ENCODE peak calls at places on chromosome 11, in nine cellular contexts. Q, M, L, U, I, C, T, E and P are unnamed samples.

GRCh38 chr11:73200256-73200655 is 17.8 kb upstream of the P2RY2 start:
- DNase-seq in M (peak; percentile 42), U (no peak), E (no peak), Q (no peak), L (no peak), C (no peak), T (no peak), I (no peak), P (no peak)

GRCh38 chr11:134022748-134023147 is 46.1 kb upstream of the JAM3 start:
- DNase-seq in C (no peak), T (no peak), L (no peak), I (no peak), M (no peak), E (no peak), Q (no peak), U (no peak), P (no peak)

GRCh38 chr11:65558002-65558784 is at the start of gene LTBP3:
- DNase-seq in L (peak; percentile 77), C (no peak), E (no peak), T (peak; percentile 89), U (peak; percentile 78), M (peak; percentile 69), I (peak; percentile 89), Q (peak; percentile 87), P (no peak)

GRCh38 chr11:130874396-130874795 is 41.9 kb downstream of the SNX19 start:
- DNase-seq in I (no peak), T (no peak), M (no peak), L (no peak), E (no peak), C (no peak), U (no peak), Q (no peak), P (no peak)

GRCh38 chr11:71410363-71410966 is 37.7 kb downstream of the DHCR7 start:
- DNase-seq in I (no peak), U (no peak), L (no peak), Q (no peak), T (no peak), M (no peak), E (no peak), C (no peak), P (no peak)

GRCh38 chr11:100396281-100396680 is 290.8 kb upstream of the ARHGAP42 start:
- DNase-seq in L (no peak), E (no peak), I (no peak), Q (no peak), C (no peak), M (no peak), T (no peak), U (no peak), P (no peak)

GRCh38 chr11:45725776-45726606 is 60.6 kb upstream of the CHST1 start:
- DNase-seq in T (no peak), I (no peak), E (no peak), M (no peak), C (no peak), L (no peak), U (no peak), Q (no peak), P (no peak)

GRCh38 chr11:86749861-86750401 is 50.4 kb upstream of the PRSS23 start:
- DNase-seq in E (no peak), M (no peak), U (no peak), I (no peak), Q (no peak), C (no peak), L (no peak), T (no peak), P (no peak)

GRCh38 chr11:67057410-67057757 is 737 bp downstream of the RHOD start:
- DNase-seq in Q (no peak), L (no peak), M (no peak), E (no peak), I (no peak), T (peak; percentile 77), C (no peak), U (no peak), P (no peak)

GRCh38 chr11:428295-428694 is 13.5 kb upstream of the SIGIRR start:
- DNase-seq in Q (no peak), I (no peak), M (no peak), U (no peak), L (no peak), E (no peak), C (no peak), T (no peak), P (no peak)

GRCh38 chr11:2744166-2744565 is 44.4 kb upstream of the KCNQ1OT1 start:
- DNase-seq in M (no peak), C (no peak), Q (no peak), U (no peak), L (no peak), I (no peak), E (no peak), T (peak; percentile 2), P (no peak)

DNA sequence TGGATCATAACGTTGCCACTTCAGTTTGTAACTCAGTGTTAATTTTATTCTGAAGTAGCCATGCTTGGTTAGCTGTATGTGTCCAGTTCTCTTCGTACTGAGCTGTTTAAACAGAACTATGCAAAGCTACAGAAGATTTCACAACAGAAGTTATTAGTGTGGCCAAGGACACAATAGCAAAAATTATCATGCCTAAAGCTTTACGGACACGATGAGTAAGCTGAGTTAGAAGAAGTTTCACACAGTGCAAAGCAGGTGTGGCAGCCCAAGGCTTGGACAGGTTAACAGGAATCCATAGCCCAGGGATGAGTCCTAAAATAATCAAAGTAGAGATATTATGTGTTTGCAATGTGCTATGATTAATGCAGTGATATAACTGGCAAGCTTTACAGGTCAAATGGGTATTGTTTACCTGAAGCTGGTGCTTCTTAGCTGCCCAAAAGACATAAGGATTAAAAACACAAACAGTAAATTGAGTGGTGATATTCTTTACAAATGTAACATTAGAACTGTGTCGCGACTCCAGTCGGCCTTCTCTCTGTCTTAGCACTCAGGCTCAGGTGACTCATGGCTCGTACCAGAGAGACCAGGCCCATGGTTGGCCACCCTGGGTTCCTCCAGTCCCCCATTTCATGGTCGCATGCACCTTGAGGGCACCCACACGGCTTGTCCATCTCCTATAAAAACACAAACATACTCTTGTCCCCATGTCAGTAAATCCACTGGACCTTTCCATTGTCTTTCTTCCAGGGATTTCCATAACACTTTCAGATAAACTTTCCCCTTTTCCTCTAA is 35.5 kb upstream of the NCAM1 start:
- DNase-seq in E (no peak), C (no peak), L (no peak), M (no peak), U (no peak), Q (no peak), T (no peak), I (no peak), P (no peak)
- TF ChIP-seq CTCF in E (no peak), C (no peak), L (no peak), M (no peak), U (no peak), Q (no peak), T (no peak), I (no peak), P (no peak)

GRCh38 chr11:59173964-59174663 is 2.2 kb downstream of the DTX4 start:
- DNase-seq in Q (peak; percentile 73), T (peak; percentile 73), C (no peak), M (peak; percentile 74), I (peak; percentile 91), U (no peak), L (peak; percentile 88), E (no peak), P (no peak)

GRCh38 chr11:59173080-59173963 is 1.4 kb downstream of the DTX4 start:
- DNase-seq in L (peak; percentile 41), M (peak; percentile 90), C (no peak), U (no peak), T (peak; percentile 37), Q (peak; percentile 35), E (no peak), I (peak; percentile 73), P (no peak)

GRCh38 chr11:59175104-59175503 is 3.2 kb downstream of the DTX4 start:
- DNase-seq in Q (no peak), M (peak; percentile 28), L (no peak), C (no peak), E (no peak), I (no peak), T (no peak), U (no peak), P (no peak)

GRCh38 chr11:59176330-59176729 is 4.4 kb downstream of the DTX4 start:
- DNase-seq in C (no peak), L (no peak), E (no peak), T (no peak), M (no peak), Q (no peak), U (no peak), I (no peak), P (no peak)

GRCh38 chr11:59174664-59175033 is 2.7 kb downstream of the DTX4 start:
- DNase-seq in T (no peak), E (peak; percentile 57), L (peak; percentile 70), U (no peak), C (peak; percentile 40), Q (peak; percentile 43), I (peak; percentile 78), M (no peak), P (no peak)
- H3K4me3 ChIP-seq in T (no peak overlapping the region), E (no peak overlapping the region), L (no peak overlapping the region), U (no peak overlapping the region), C (no peak overlapping the region), Q (peak overlapping the region; percentile 84), I (no peak overlapping the region), M (peak overlapping the region; percentile 89), P (no peak overlapping the region)

DNA sequence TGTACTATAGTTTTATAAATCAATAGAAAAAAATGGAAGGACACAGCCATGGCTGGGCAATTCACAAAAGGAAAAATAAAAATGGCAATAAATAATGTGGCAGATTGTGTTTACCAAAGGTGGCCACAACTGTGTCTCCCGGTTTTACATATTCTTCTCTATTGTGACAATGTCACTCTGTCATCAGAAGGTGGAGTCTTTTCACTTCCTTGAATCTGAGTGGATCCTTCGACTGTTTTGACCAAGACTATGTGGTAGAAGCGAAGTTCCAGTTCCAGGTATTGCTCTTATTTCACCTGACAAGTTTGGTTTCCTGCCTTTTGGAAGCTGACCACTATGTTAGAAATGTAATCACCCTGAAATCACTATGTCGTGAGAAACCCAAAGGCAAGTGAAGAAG is 31.0 kb upstream of the HSD17B12 start:
- DNase-seq in M (no peak), C (no peak), I (no peak), U (no peak), Q (no peak), T (no peak), L (no peak), E (no peak), P (no peak)
- TF ChIP-seq CTCF in M (no peak), C (no peak), I (no peak), U (no peak), Q (no peak), T (no peak), L (no peak), E (no peak), P (no peak)

GRCh38 chr11:40716344-40717178 is 742.9 kb downstream of the LRRC4C start:
- DNase-seq in L (no peak), M (peak; percentile 6), U (no peak), T (no peak), Q (no peak), I (no peak), C (no peak), E (no peak), P (no peak)

DNA sequence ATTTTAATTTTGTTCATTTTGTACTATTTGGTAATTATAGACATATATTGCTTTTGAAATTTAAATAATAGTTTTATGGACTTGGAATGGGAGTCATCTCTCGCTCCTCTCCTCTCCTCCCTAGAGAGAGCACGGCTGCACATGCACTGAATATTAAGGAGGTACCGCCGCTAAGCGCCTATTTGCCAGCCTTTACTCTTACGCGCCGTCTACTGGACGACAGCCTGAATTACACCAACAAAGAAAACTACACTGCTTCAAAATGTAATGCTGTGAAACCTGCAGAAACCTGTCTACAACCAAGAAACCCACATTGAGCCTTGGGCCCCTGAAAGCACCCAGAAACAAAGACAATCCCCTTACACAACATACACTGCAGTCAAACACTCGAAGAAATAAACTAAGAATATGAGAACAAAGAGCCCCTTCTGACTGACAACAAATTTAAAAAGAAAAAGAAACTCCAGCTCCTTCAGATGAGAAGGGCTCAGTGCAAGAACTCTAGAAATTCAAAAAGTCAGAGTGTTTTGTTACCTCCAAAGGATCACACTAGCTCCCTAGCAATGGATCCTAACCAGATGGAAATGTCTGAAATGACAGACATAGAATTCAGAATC is 737.2 kb downstream of the LRRC4C start:
- DNase-seq in L (no peak), E (peak; percentile 1), T (peak; percentile 13), I (peak; percentile 49), U (peak; percentile 3), C (no peak), Q (no peak), M (peak; percentile 68), P (no peak)
- H3K4me3 ChIP-seq in L (no peak overlapping the region), E (no peak overlapping the region), T (no peak overlapping the region), I (no peak overlapping the region), U (no peak overlapping the region), C (no peak overlapping the region), Q (no peak overlapping the region), M (no peak overlapping the region), P (no peak overlapping the region)